ENCODE peak calls at places on chromosomes 4 and X, in eight cellular contexts. R, H, P, G, J, Q, A and X are unnamed samples.

GRCh38 chr4:3122081-3122563 is 47.6 kb downstream of the HTT start:
- DNase-seq in A (no peak), Q (no peak), R (no peak), P (no peak), G (no peak), J (no peak), H (no peak), X (no peak)

GRCh38 chr4:4507923-4508322 is 33.9 kb downstream of the STX18 start:
- DNase-seq in R (no peak), J (no peak), A (no peak), Q (no peak), P (peak), G (peak), H (no peak), X (no peak)

GRCh38 chrX:69948398-69948797 is 101.3 kb downstream of the AWAT2 start:
- DNase-seq in G (no peak), A (no peak), J (no peak), R (no peak), H (no peak), Q (no peak), P (no peak), X (no peak)

GRCh38 chrX:138925330-138925729 is 213.8 kb upstream of the FGF13 start:
- DNase-seq in A (peak), H (no peak), R (no peak), G (no peak), Q (peak), P (no peak), J (no peak), X (peak)

GRCh38 chr4:40322853-40323252 is 12.3 kb upstream of the CHRNA9 start:
- DNase-seq in Q (no peak), H (no peak), R (no peak), A (no peak), P (peak), G (no peak), J (no peak), X (no peak)

GRCh38 chr4:53461244-53461643 is 83.8 kb downstream of the FIP1L1 start:
- DNase-seq in P (no peak), A (no peak), G (no peak), H (no peak), R (no peak), J (no peak), Q (no peak), X (no peak)

GRCh38 chr4:72553540-72553939 is 15.5 kb downstream of the ADAMTS3 start:
- DNase-seq in G (no peak), R (no peak), P (no peak), H (no peak), J (no peak), Q (no peak), A (no peak), X (no peak)

GRCh38 chr4:2943364-2944090 is 19.7 kb downstream of the NOP14 start:
- DNase-seq in H (no peak), G (no peak), R (no peak), J (no peak), P (peak), Q (no peak), A (no peak), X (no peak)

GRCh38 chrX:16986169-16986568 is 39.7 kb downstream of the REPS2 start:
- DNase-seq in A (no peak), J (no peak), G (no peak), R (no peak), H (no peak), P (no peak), Q (no peak), X (no peak)

GRCh38 chr4:189143255-189143654 is 797.4 kb upstream of the FRG1 start:
- DNase-seq in J (no peak), G (peak), P (no peak), R (no peak), Q (no peak), H (no peak), A (no peak), X (peak)

GRCh38 chr4:22029803-22030202 is 81.2 kb upstream of the KCNIP4 start:
- DNase-seq in Q (no peak), R (no peak), A (no peak), P (no peak), H (no peak), G (no peak), J (no peak), X (peak)

GRCh38 chr4:98939892-98940298 is 11.0 kb upstream of the EIF4E start:
- DNase-seq in J (no peak), H (no peak), Q (no peak), G (peak), R (no peak), P (peak), A (no peak), X (no peak)

GRCh38 chrX:125003746-125004446 is 315.8 kb upstream of the TEX13C start:
- DNase-seq in J (no peak), Q (no peak), P (no peak), R (no peak), A (no peak), G (no peak), H (no peak), X (no peak)

GRCh38 chrX:23736030-23736429 is 7.0 kb downstream of the ACOT9 start:
- DNase-seq in J (no peak), A (no peak), H (no peak), G (no peak), Q (no peak), P (peak), R (no peak), X (no peak)

GRCh38 chr4:118177121-118177520 is 142.8 kb downstream of the NDST3 start:
- DNase-seq in J (no peak), P (no peak), A (no peak), H (no peak), Q (no peak), G (no peak), R (no peak), X (no peak)

GRCh38 chrX:74421181-74422028 is at the start of gene SLC16A2:
- DNase-seq in A (peak), P (peak), H (peak), Q (peak), R (peak), J (peak), G (no peak), X (peak)

GRCh38 chr4:48237996-48238645 is 31.5 kb downstream of the TEC start:
- DNase-seq in Q (no peak), R (no peak), H (no peak), G (no peak), J (no peak), P (peak), A (no peak), X (peak)

GRCh38 chr4:71231073-71231752 is 107.6 kb upstream of the SLC4A4 start:
- DNase-seq in G (no peak), H (no peak), J (peak), R (peak), A (no peak), P (no peak), Q (peak), X (no peak)

GRCh38 chr4:71230613-71231012 is 108.2 kb upstream of the SLC4A4 start:
- DNase-seq in H (no peak), P (no peak), A (no peak), Q (no peak), R (no peak), G (no peak), J (no peak), X (no peak)

GRCh38 chr4:71230258-71230594 is 108.6 kb upstream of the SLC4A4 start:
- DNase-seq in P (peak), A (no peak), Q (no peak), G (no peak), R (no peak), J (no peak), H (no peak), X (no peak)

GRCh38 chr4:71231753-71232420 is 106.9 kb upstream of the SLC4A4 start:
- DNase-seq in P (peak), Q (no peak), J (no peak), R (no peak), A (no peak), H (no peak), G (no peak), X (no peak)

GRCh38 chr4:71229477-71230257 is 109.2 kb upstream of the SLC4A4 start:
- DNase-seq in A (no peak), H (no peak), G (peak), J (no peak), R (no peak), Q (no peak), P (peak), X (no peak)
- H3K27ac ChIP-seq in A (no peak), H (no peak), G (no peak), J (no peak), R (no peak), Q (peak), P (peak), X (no peak)

DNA sequence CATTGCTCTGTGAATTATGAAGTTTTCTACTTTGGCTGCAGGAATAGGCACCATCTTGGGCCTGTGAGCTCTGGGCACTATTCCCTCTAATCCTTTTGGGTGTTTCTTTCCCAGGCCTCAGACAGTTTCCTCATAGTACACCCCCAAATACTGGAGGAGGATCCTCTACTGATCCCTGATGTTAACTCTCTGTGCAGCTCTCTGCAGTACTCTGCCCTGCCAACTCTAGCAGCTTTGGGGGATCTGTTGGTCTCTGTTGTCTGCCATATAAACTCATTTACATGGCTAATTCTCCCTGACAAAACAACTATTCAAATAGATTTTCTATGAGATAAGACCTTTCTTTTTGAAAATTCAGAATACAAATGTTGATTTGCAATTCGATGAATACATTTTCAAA is 29.9 kb downstream of the USP53 start:
- DNase-seq in A (no peak), R (no peak), Q (no peak), P (no peak), G (no peak), H (no peak), J (no peak), X (no peak)
- H3K27ac ChIP-seq in A (no peak), R (no peak), Q (no peak), P (no peak), G (no peak), H (no peak), J (no peak), X (no peak)

GRCh38 chrX:1519022-1519497 is 17.9 kb downstream of the P2RY8 start:
- DNase-seq in Q (no peak), J (no peak), G (no peak), A (no peak), R (no peak), H (no peak), P (no peak), X (no peak)

GRCh38 chrX:1520350-1520749 is 16.6 kb downstream of the P2RY8 start:
- DNase-seq in H (no peak), J (no peak), P (no peak), G (no peak), A (no peak), R (no peak), Q (no peak), X (no peak)

GRCh38 chrX:1524874-1525582 is 12.0 kb downstream of the P2RY8 start:
- DNase-seq in Q (no peak), P (no peak), G (no peak), J (no peak), R (peak), A (peak), H (no peak), X (no peak)

GRCh38 chrX:1518512-1518911 is 18.5 kb downstream of the P2RY8 start:
- DNase-seq in H (no peak), J (no peak), R (no peak), P (no peak), Q (no peak), G (no peak), A (no peak), X (no peak)

GRCh38 chrX:1521459-1521956 is 15.5 kb downstream of the P2RY8 start:
- DNase-seq in A (no peak), P (no peak), R (peak), Q (no peak), J (no peak), G (no peak), H (peak), X (no peak)
- H3K27ac ChIP-seq in A (no peak), P (no peak), R (no peak), Q (no peak), J (no peak), G (no peak), H (peak), X (no peak)

GRCh38 chr4:119518230-119518892 is 110.2 kb downstream of the PDE5A start:
- DNase-seq in G (no peak), H (no peak), J (no peak), P (no peak), Q (no peak), R (no peak), A (no peak), X (no peak)
- H3K27ac ChIP-seq in G (no peak), H (no peak), J (no peak), P (peak), Q (no peak), R (peak), A (peak), X (no peak)

DNA sequence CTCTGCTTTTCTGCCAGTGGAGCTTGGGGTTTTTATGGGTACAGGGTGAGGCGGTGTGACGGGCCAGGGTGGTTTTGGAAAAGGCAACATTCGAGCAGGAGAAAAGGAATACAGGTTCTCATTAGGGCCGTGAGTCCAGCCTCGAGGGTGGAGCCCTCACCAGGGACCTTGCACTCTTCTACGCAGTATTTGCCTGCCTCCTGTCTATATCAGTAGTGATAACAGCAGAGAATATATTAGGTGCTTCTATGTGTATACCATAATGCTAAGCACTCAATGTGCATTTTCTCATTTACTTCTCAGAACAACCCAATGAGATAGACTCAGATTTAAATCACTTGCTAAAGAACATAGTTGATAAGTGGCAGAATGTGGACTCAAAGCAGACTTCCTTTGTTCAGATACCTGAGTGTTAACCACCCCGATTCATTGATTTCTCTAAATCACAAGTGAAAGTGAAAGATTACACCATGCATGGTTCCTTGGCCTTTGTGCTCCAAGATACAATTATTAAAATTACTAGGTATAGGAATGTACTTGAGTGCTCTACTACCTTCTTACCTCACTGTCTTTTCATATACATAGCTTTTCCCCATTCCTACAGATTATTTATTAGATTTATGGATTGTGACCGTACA is 404.0 kb downstream of the PCDH7 start:
- DNase-seq in J (no peak), R (no peak), Q (no peak), G (no peak), A (no peak), H (no peak), P (no peak), X (no peak)
- H3K27ac ChIP-seq in J (no peak), R (no peak), Q (no peak), G (no peak), A (no peak), H (no peak), P (no peak), X (no peak)

GRCh38 chr4:1245481-1246051 is 3.4 kb downstream of the CTBP1 start:
- DNase-seq in J (no peak), G (no peak), H (peak), A (no peak), P (peak), R (no peak), Q (peak), X (no peak)

GRCh38 chr4:1246111-1246881 is 2.6 kb downstream of the CTBP1 start:
- DNase-seq in J (no peak), Q (peak), P (peak), R (no peak), H (no peak), G (no peak), A (no peak), X (no peak)

GRCh38 chr4:1243451-1244080 is 5.4 kb downstream of the CTBP1 start:
- DNase-seq in Q (peak), G (no peak), R (no peak), J (no peak), A (no peak), P (peak), H (no peak), X (no peak)

GRCh38 chr4:1244081-1244977 is 4.6 kb downstream of the CTBP1 start:
- DNase-seq in H (no peak), A (no peak), P (peak), R (no peak), J (no peak), Q (peak), G (no peak), X (no peak)

DNA sequence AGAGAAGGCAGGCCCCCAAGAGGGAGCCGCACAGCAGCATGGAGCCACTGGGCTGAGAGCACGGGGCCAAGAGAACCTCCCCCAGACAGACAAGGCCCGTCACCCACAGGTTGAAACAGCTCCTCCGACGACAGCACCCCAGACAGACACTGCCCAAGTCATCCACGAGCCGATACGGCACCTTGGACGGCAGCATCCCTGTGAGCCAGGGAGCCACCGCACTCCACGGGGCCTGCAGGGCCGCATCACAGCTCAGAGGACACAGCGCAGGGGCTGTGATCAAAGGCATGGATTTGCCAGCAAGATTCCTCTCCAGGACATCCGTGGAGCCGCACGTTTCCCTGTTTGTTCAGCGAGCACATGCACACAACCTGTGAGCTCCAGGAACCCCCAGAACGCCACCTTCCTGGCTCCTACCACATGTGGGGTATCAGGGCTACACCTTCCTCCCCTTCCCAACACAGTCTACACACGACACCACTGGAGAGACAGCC is 3.9 kb downstream of the CTBP1 start:
- DNase-seq in J (no peak), Q (peak), H (peak), A (no peak), G (no peak), R (no peak), P (peak), X (no peak)
- H3K27ac ChIP-seq in J (no peak), Q (no peak), H (no peak), A (no peak), G (no peak), R (peak), P (no peak), X (no peak)

GRCh38 chr4:38088321-38088720 is 128.1 kb downstream of the PTTG2 start:
- DNase-seq in G (no peak), Q (no peak), J (no peak), P (no peak), A (no peak), H (no peak), R (no peak), X (no peak)
- H3K27ac ChIP-seq in G (no peak), Q (no peak), J (no peak), P (no peak), A (no peak), H (no peak), R (no peak), X (no peak)